ENCODE peak calls at places on chromosomes 5 and 9, in seven cellular contexts. K is gastrocnemius medialis, Z is GM12864, B is D721Med, A is OCI-LY7, F is NB4, V is uterus. W is an unnamed sample.

GRCh38 chr5:1944408-1944807 is 61.7 kb upstream of the IRX4 start:
- DNase-seq in B (no peak), F (no peak), Z (no peak), K (no peak), A (no peak), V (no peak), W (no peak)

GRCh38 chr9:137295313-137296213 is 6.5 kb downstream of the NRARP start:
- DNase-seq in V (no peak), Z (no peak), A (peak; percentile 61), B (peak; percentile 94), K (no peak), F (peak; percentile 47), W (peak; percentile 58)

GRCh38 chr5:176416965-176417364 is 626 bp upstream of the CLTB start:
- DNase-seq in Z (no peak), V (no peak), A (no peak), K (no peak), F (no peak), B (no peak), W (no peak)

GRCh38 chr5:157269165-157269671 is 3.3 kb downstream of the CYFIP2 start:
- DNase-seq in B (no peak), V (no peak), Z (no peak), K (no peak), A (peak; percentile 49), F (peak; percentile 29), W (no peak)

GRCh38 chr9:74748966-74749365 is 138.8 kb downstream of the TRPM6 start:
- DNase-seq in K (no peak), Z (no peak), B (no peak), A (no peak), V (no peak), F (no peak), W (no peak)

GRCh38 chr5:127028822-127029457 is 1.4 kb downstream of the MARCHF3 start:
- DNase-seq in B (no peak), V (no peak), K (no peak), Z (no peak), A (peak; percentile 43), F (peak; percentile 84), W (peak; percentile 30)

GRCh38 chr9:70120834-70121510 is 77.3 kb downstream of the MAMDC2 start:
- DNase-seq in A (no peak), Z (no peak), F (no peak), B (no peak), K (peak; percentile 62), V (peak; percentile 67), W (peak; percentile 69)

GRCh38 chr9:95875305-95876137 is at the start of gene ERCC6L2:
- DNase-seq in V (peak; percentile 96), K (peak; percentile 95), F (peak; percentile 97), B (peak; percentile 62), Z (peak; percentile 89), A (peak; percentile 97), W (peak; percentile 96)

GRCh38 chr5:125045647-125046046 is 299.2 kb upstream of the ZNF608 start:
- DNase-seq in V (no peak), A (no peak), Z (no peak), K (no peak), B (no peak), F (no peak), W (no peak)

GRCh38 chr5:141003791-141004601 is 37.7 kb downstream of the PCDHAC2 start:
- DNase-seq in F (peak; percentile 12), V (no peak), B (no peak), A (no peak), K (no peak), Z (no peak), W (no peak)

GRCh38 chr9:133794006-133794760 is 56.0 kb upstream of the SARDH start:
- DNase-seq in F (no peak), B (no peak), K (no peak), Z (no peak), A (no peak), V (no peak), W (no peak)

GRCh38 chr9:112224401-112225289 is 49.5 kb upstream of the SUSD1 start:
- DNase-seq in V (no peak), A (no peak), Z (no peak), B (no peak), F (peak; percentile 7), K (no peak), W (no peak)

GRCh38 chr9:89811356-89811755 is 206.5 kb downstream of the GADD45G start:
- DNase-seq in A (no peak), B (no peak), Z (no peak), F (no peak), V (no peak), K (no peak), W (no peak)

GRCh38 chr5:170265527-170265926 is 32.0 kb downstream of the LCP2 start:
- DNase-seq in Z (no peak), V (peak; percentile 66), F (no peak), A (no peak), B (no peak), K (peak; percentile 39), W (peak; percentile 43)

GRCh38 chr9:86183225-86183808 is 76.1 kb downstream of the C9orf153 start:
- DNase-seq in V (no peak), Z (no peak), B (no peak), K (no peak), F (no peak), A (no peak), W (no peak)

GRCh38 chr5:168409601-168410458 is 76.4 kb upstream of the RARS1 start:
- DNase-seq in B (no peak), A (no peak), K (no peak), V (no peak), Z (no peak), F (no peak), W (no peak)

GRCh38 chr9:86275962-86276361 is 6.4 kb downstream of the ISCA1 start:
- DNase-seq in F (peak; percentile 8), Z (no peak), A (peak; percentile 33), B (no peak), V (no peak), K (no peak), W (no peak)

GRCh38 chr9:15485836-15486678 is 24.7 kb downstream of the PSIP1 start:
- DNase-seq in V (no peak), A (peak; percentile 24), Z (no peak), F (peak; percentile 44), K (no peak), B (no peak), W (no peak)

GRCh38 chr5:178785999-178786398 is 55.5 kb upstream of the ZNF354A start:
- DNase-seq in F (peak; percentile 89), A (no peak), K (no peak), Z (no peak), V (no peak), B (no peak), W (no peak)

GRCh38 chr9:18568969-18569368 is 95.0 kb downstream of the ADAMTSL1 start:
- DNase-seq in B (no peak), Z (no peak), F (no peak), A (no peak), K (no peak), V (no peak), W (no peak)

GRCh38 chr9:19656704-19657103 is 132.1 kb downstream of the SLC24A2 start:
- DNase-seq in Z (no peak), F (no peak), K (no peak), A (no peak), V (no peak), B (no peak), W (no peak)
- TF ChIP-seq CTCF in Z (no peak), F (no peak), K (no peak), A (no peak), V (no peak), B (no peak), W (no peak)

GRCh38 chr9:29325855-29326254 is 1752.6 kb upstream of the C9orf72 start:
- DNase-seq in K (no peak), B (no peak), F (no peak), V (no peak), A (no peak), Z (no peak), W (no peak)

GRCh38 chr9:29319727-29320513 is 1746.6 kb upstream of the C9orf72 start:
- DNase-seq in Z (no peak), F (no peak), B (no peak), A (no peak), K (no peak), V (no peak), W (no peak)

GRCh38 chr9:29322240-29322639 is 1749.0 kb upstream of the C9orf72 start:
- DNase-seq in B (no peak), Z (no peak), K (no peak), F (no peak), A (no peak), V (no peak), W (no peak)
- TF ChIP-seq CTCF in B (no peak), Z (no peak), K (no peak), F (no peak), A (no peak), V (no peak), W (no peak)

GRCh38 chr9:37430841-37431597 is 8.5 kb downstream of the GRHPR start:
- DNase-seq in A (no peak), K (no peak), B (no peak), V (no peak), F (peak; percentile 40), Z (no peak), W (no peak)
- TF ChIP-seq CTCF in A (peak; percentile 29), K (no peak), B (no peak), V (no peak), F (peak; percentile 5), Z (peak; percentile 4), W (no peak)

DNA sequence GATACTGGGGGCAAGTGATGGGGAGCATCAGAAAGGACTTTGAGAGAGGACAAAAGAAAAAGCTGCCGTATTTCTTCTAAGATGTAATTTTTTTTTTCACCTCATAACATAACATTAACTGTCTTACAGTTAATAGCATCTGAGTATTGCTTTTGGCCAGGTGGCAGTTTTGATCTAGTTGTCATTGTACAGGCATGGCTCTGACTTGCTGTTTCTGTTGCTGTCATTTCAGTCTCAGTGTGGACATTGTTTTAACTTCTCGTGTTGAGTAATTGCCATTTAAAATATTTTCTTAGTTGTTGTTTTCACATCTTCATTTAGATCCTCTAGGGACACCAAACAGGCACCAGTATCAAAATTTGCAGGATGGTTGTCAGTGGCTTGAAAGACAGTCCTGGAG is 12.4 kb downstream of the SMAD5 start:
- DNase-seq in B (no peak), Z (no peak), K (no peak), A (no peak), F (no peak), V (no peak), W (no peak)
- TF ChIP-seq CTCF in B (no peak), Z (no peak), K (no peak), A (no peak), F (no peak), V (no peak), W (no peak)

GRCh38 chr9:98016137-98016680 is 33.1 kb downstream of the ANP32B start:
- DNase-seq in K (no peak), Z (no peak), B (no peak), V (no peak), F (no peak), A (no peak), W (no peak)
- TF ChIP-seq CTCF in K (no peak), Z (no peak), B (no peak), V (no peak), F (no peak), A (no peak), W (no peak)

W was measured in ovary.